ENCODE peak calls at places on chromosomes 13 and 19, in five cellular contexts. B is AG04450; Y is mucosa of gallbladder; V is fibroblast of lung; G is stimulated activated CD4-positive, alpha-beta T cell treated with anti-CD3 and anti-CD28 coated beads, Interleukin-2, amount 100 ng/mL, for 48 hours. I is an unnamed sample.

GRCh38 chr19:1648926-1649541 is 3.4 kb downstream of the TCF3 start:
- DNase-seq in B (no peak), Y (no peak), V (peak; percentile 9), G (no peak), I (no peak)

GRCh38 chr13:20570540-20570939 is 3.6 kb downstream of the IFT88 start:
- DNase-seq in B (no peak), Y (no peak), V (no peak), G (no peak), I (peak; percentile 16)

GRCh38 chr13:76764429-76764828 is 121.8 kb downstream of the KCTD12 start:
- DNase-seq in B (no peak), Y (peak; percentile 18), V (peak; percentile 10), G (no peak), I (no peak)

GRCh38 chr19:34173145-34173956 is 1.0 kb downstream of the LSM14A start:
- DNase-seq in B (no peak), Y (peak; percentile 40), V (peak; percentile 64), G (no peak), I (no peak)

GRCh38 chr19:50818859-50819472 is 4.6 kb downstream of the KLK1 start:
- DNase-seq in B (no peak), Y (no peak), V (no peak), G (no peak), I (no peak)

GRCh38 chr19:28103916-28104315 is 1109.0 kb downstream of the UQCRFS1 start:
- DNase-seq in B (no peak), Y (no peak), V (no peak), G (no peak), I (no peak)

GRCh38 chr13:27053902-27054595 is 117.6 kb downstream of the USP12 start:
- DNase-seq in B (peak; percentile 43), Y (no peak), V (peak; percentile 90), G (no peak), I (peak; percentile 55)

GRCh38 chr13:48728876-48729275 is 75.1 kb downstream of the CYSLTR2 start:
- DNase-seq in B (no peak), Y (no peak), V (peak; percentile 28), G (no peak), I (no peak)

GRCh38 chr19:52689804-52690394 is 44.9 kb downstream of the ZNF611 start:
- DNase-seq in B (no peak), Y (peak; percentile 34), V (no peak), G (peak; percentile 17), I (no peak)

GRCh38 chr19:55526216-55527196 is 10.4 kb downstream of the SBK2 start:
- DNase-seq in B (no peak), Y (peak; percentile 86), V (peak; percentile 52), G (no peak), I (no peak)

GRCh38 chr19:48635966-48636858 is 967 bp downstream of the DBP start:
- DNase-seq in B (no peak), Y (no peak), V (no peak), G (no peak), I (no peak)

GRCh38 chr13:70613295-70613694 is 505.0 kb upstream of the KLHL1 start:
- DNase-seq in B (no peak), Y (no peak), V (no peak), G (no peak), I (no peak)

GRCh38 chr19:584240-585001 is 5.3 kb upstream of the HCN2 start:
- DNase-seq in B (no peak), Y (no peak), V (no peak), G (peak; percentile 55), I (no peak)

GRCh38 chr19:14031719-14032480 is at the start of gene IL27RA:
- DNase-seq in B (no peak), Y (peak; percentile 41), V (peak; percentile 51), G (peak; percentile 61), I (no peak)

GRCh38 chr19:39971380-39971841 is 446 bp downstream of the PSMC4 start:
- DNase-seq in B (no peak), Y (no peak), V (no peak), G (no peak), I (no peak)

GRCh38 chr19:41323023-41323422 is 13.1 kb downstream of the CCDC97 start:
- DNase-seq in B (peak; percentile 74), Y (no peak), V (peak; percentile 77), G (no peak), I (no peak)

GRCh38 chr19:9953802-9954542 is 17.7 kb upstream of the OLFM2 start:
- DNase-seq in B (no peak), Y (no peak), V (peak; percentile 86), G (no peak), I (no peak)

GRCh38 chr13:110921695-110922094 is 6.8 kb upstream of the ANKRD10 start:
- DNase-seq in B (no peak), Y (no peak), V (no peak), G (no peak), I (no peak)

GRCh38 chr19:50922316-50922853 is 11.2 kb upstream of the KLK4 start:
- DNase-seq in B (peak; percentile 43), Y (peak; percentile 66), V (peak; percentile 46), G (peak; percentile 82), I (peak; percentile 24)

GRCh38 chr13:114097504-114097892 is 34.9 kb downstream of the RASA3 start:
- DNase-seq in B (no peak), Y (no peak), V (no peak), G (no peak), I (no peak)